ENCODE peak calls at places on chromosome 20, in eight cellular contexts. V is AG09319; E is EH; I is PC-3; C is astrocyte of the spinal cord; U is activated CD4-positive, alpha-beta T cell treated with anti-CD3 and anti-CD28 coated beads, Interleukin-2, amount 50 U/mL, for 24 hours; T is neuronal stem cell; B is stimulated activated CD8-positive, alpha-beta memory T cell treated with anti-CD3 and anti-CD28 coated beads, Interleukin-4, amount 100 ng/mL, for 24 hours. H is an unnamed sample.

GRCh38 chr20:33124261-33124660 is 43.7 kb upstream of the BPIFA2 start:
- DNase-seq in C (no peak), I (no peak), B (no peak), E (no peak), T (no peak), U (no peak), V (no peak), H (no peak)

GRCh38 chr20:47334022-47334551 is 22.4 kb downstream of the ZMYND8 start:
- DNase-seq in T (no peak), B (no peak), E (peak), U (no peak), I (peak), V (no peak), C (peak), H (no peak)

GRCh38 chr20:54223285-54223684 is 15.4 kb downstream of the PFDN4 start:
- DNase-seq in V (no peak), I (no peak), U (no peak), C (no peak), B (no peak), T (no peak), E (no peak), H (no peak)

GRCh38 chr20:25340380-25340779 is 50.3 kb downstream of the ABHD12 start:
- DNase-seq in E (no peak), C (no peak), U (no peak), T (no peak), V (no peak), B (no peak), I (no peak), H (no peak)

GRCh38 chr20:2751868-2752630 is 48.4 kb downstream of the CPXM1 start:
- DNase-seq in C (no peak), B (no peak), I (peak), U (no peak), T (no peak), E (peak), V (no peak), H (no peak)

GRCh38 chr20:38212806-38213606 is 47.5 kb downstream of the KIAA1755 start:
- DNase-seq in T (no peak), C (no peak), V (no peak), E (no peak), U (no peak), I (no peak), B (no peak), H (no peak)

GRCh38 chr20:905999-906520 is 10.1 kb downstream of the ANGPT4 start:
- DNase-seq in E (no peak), U (no peak), B (no peak), T (no peak), I (no peak), V (no peak), C (no peak), H (no peak)

GRCh38 chr20:3446779-3447178 is 24.0 kb upstream of the ATRN start:
- DNase-seq in U (no peak), V (no peak), I (peak), B (no peak), T (no peak), C (no peak), E (no peak), H (no peak)

GRCh38 chr20:44033873-44034272 is 119.2 kb downstream of the TOX2 start:
- DNase-seq in V (no peak), B (no peak), C (no peak), I (no peak), U (no peak), T (no peak), E (no peak), H (no peak)

GRCh38 chr20:60964911-60965310 is 287.1 kb upstream of the CDH4 start:
- DNase-seq in V (no peak), B (no peak), C (no peak), E (no peak), U (no peak), T (no peak), I (no peak), H (no peak)

GRCh38 chr20:49568491-49569151 is 684 bp upstream of the PTGIS start:
- DNase-seq in I (no peak), V (no peak), C (no peak), T (peak), B (no peak), E (no peak), U (no peak), H (no peak)

GRCh38 chr20:59398552-59399265 is 98.3 kb downstream of the EDN3 start:
- DNase-seq in U (no peak), I (no peak), E (no peak), B (no peak), T (no peak), V (no peak), C (no peak), H (no peak)

GRCh38 chr20:25437153-25437581 is 29.7 kb downstream of the GINS1 start:
- DNase-seq in I (no peak), E (peak), B (no peak), V (no peak), C (peak), U (no peak), T (peak), H (no peak)

GRCh38 chr20:33515569-33516216 is 25.8 kb downstream of the CBFA2T2 start:
- DNase-seq in E (no peak), V (no peak), C (no peak), B (no peak), U (no peak), I (peak), T (no peak), H (no peak)

GRCh38 chr20:535958-536357 is 7.6 kb downstream of the CSNK2A1 start:
- DNase-seq in I (no peak), U (no peak), C (peak), B (no peak), V (no peak), E (peak), T (no peak), H (no peak)

GRCh38 chr20:58344741-58345140 is 35.2 kb downstream of the RAB22A start:
- DNase-seq in I (peak), C (peak), V (no peak), B (no peak), U (no peak), T (no peak), E (peak), H (no peak)

GRCh38 chr20:24951536-24952047 is 2.5 kb downstream of the CST7 start:
- DNase-seq in B (no peak), E (no peak), I (no peak), T (no peak), U (no peak), V (no peak), C (no peak), H (no peak)

GRCh38 chr20:23037017-23037481 is 1.9 kb downstream of the SSTR4 start:
- DNase-seq in B (no peak), I (no peak), V (no peak), C (no peak), E (no peak), T (no peak), U (no peak), H (no peak)

GRCh38 chr20:13102237-13102636 is 93.5 kb downstream of the SPTLC3 start:
- DNase-seq in C (no peak), E (no peak), T (no peak), V (no peak), I (peak), B (no peak), U (no peak), H (no peak)

GRCh38 chr20:38790210-38791053 is 15.1 kb upstream of the PPP1R16B start:
- DNase-seq in I (peak), V (no peak), B (no peak), U (no peak), T (no peak), C (no peak), E (peak), H (peak)

GRCh38 chr20:25081065-25081729 is 744 bp downstream of the VSX1 start:
- DNase-seq in B (no peak), E (peak), V (no peak), I (no peak), U (no peak), C (no peak), T (peak), H (peak)

GRCh38 chr20:2596673-2597279 is 55.7 kb upstream of the NOP56 start:
- DNase-seq in C (peak), T (no peak), I (no peak), E (peak), U (no peak), V (no peak), B (no peak), H (no peak)

GRCh38 chr20:37245181-37245580 is 16.4 kb downstream of the GHRH start:
- DNase-seq in I (no peak), C (no peak), T (no peak), E (no peak), B (no peak), V (no peak), U (no peak), H (no peak)

GRCh38 chr20:32387262-32387661 is 29.1 kb downstream of the ASXL1 start:
- DNase-seq in B (no peak), T (no peak), C (peak), E (peak), U (no peak), I (no peak), V (no peak), H (peak)

GRCh38 chr20:41573955-41574354 is 44.2 kb downstream of the CHD6 start:
- DNase-seq in I (no peak), B (no peak), U (no peak), T (no peak), E (no peak), V (no peak), C (no peak), H (no peak)

GRCh38 chr20:43973671-43974450 is 59.2 kb downstream of the TOX2 start:
- DNase-seq in B (no peak), E (no peak), U (no peak), C (no peak), T (no peak), V (no peak), I (no peak), H (no peak)

GRCh38 chr20:2688041-2688591 is 4.5 kb upstream of the EBF4 start:
- DNase-seq in E (peak), I (peak), C (peak), T (no peak), B (peak), V (no peak), U (peak), H (peak)

GRCh38 chr20:40442181-40442963 is 246.7 kb downstream of the MAFB start:
- DNase-seq in U (no peak), T (no peak), C (peak), E (peak), B (no peak), I (no peak), V (no peak), H (no peak)

GRCh38 chr20:40331699-40332098 is 357.3 kb downstream of the MAFB start:
- DNase-seq in U (no peak), C (no peak), B (no peak), T (no peak), E (no peak), V (no peak), I (no peak), H (no peak)

GRCh38 chr20:21391495-21392298 is 5.6 kb downstream of the NKX2-4 start:
- DNase-seq in E (no peak), V (no peak), I (no peak), B (no peak), T (no peak), U (no peak), C (peak), H (no peak)

GRCh38 chr20:16929756-16930155 is 181.6 kb downstream of the OTOR start:
- DNase-seq in I (peak), T (no peak), V (no peak), U (no peak), C (peak), B (no peak), E (peak), H (no peak)

GRCh38 chr20:34271961-34272360 is 30.7 kb downstream of the ASIP start:
- DNase-seq in C (peak), E (peak), I (peak), U (no peak), V (peak), B (no peak), T (no peak), H (no peak)

GRCh38 chr20:252801-253200 is 4.7 kb upstream of the DEFB132 start:
- DNase-seq in T (no peak), U (no peak), I (no peak), E (no peak), V (no peak), C (no peak), B (no peak), H (no peak)

GRCh38 chr20:50121858-50122271 is 8.9 kb upstream of the UBE2V1 start:
- DNase-seq in U (no peak), T (no peak), B (no peak), E (peak), V (no peak), I (peak), C (peak), H (no peak)

GRCh38 chr20:17542993-17543412 is 11.8 kb upstream of the BFSP1 start:
- DNase-seq in B (no peak), C (peak), E (peak), V (peak), U (no peak), I (no peak), T (no peak), H (no peak)

GRCh38 chr20:51526105-51526470 is 16.4 kb downstream of the NFATC2 start:
- DNase-seq in B (no peak), E (no peak), T (no peak), I (no peak), V (no peak), C (no peak), U (no peak), H (no peak)

GRCh38 chr20:44979090-44979621 is 12.8 kb downstream of the STK4 start:
- DNase-seq in U (no peak), B (peak), V (no peak), C (peak), E (peak), T (no peak), I (peak), H (no peak)

H was measured in activated gamma-delta T cell treated with anti-CD3 and anti-CD28 coated beads, Interleukin-2, amount 50 U/mL, for 16 hours.